ENCODE peak calls at places on chromosome 22, in eight cellular contexts. R is occipital lobe; T is endothelial cell; H is AG04450; G is brain microvascular endothelial cell; F is stimulated activated CD8-positive, alpha-beta memory T cell treated with anti-CD3 and anti-CD28 coated beads, Interleukin-4, amount 100 ng/mL, for 4 hours; Y is activated T-helper 1 cell treated with Interleukin-2 at 50 U/mL for 16 hours; E is mesendoderm. N is an unnamed sample.
A peak's percentile ranks its signal among the peaks of the same experiment; 100 is the strongest.

GRCh38 chr22:30275625-30276024 is 9.0 kb upstream of the OSM start:
- DNase-seq in F (no peak), E (peak; percentile 65), Y (no peak), G (no peak), T (no peak), H (no peak), R (no peak), N (no peak)

GRCh38 chr22:49953680-49954344 is 6.8 kb upstream of the PIM3 start:
- DNase-seq in T (no peak), H (no peak), Y (no peak), E (no peak), G (no peak), F (no peak), R (no peak), N (no peak)

GRCh38 chr22:12601870-12602779 is 2925.9 kb upstream of the OR11H1 start:
- DNase-seq in E (no peak), G (no peak), F (no peak), T (no peak), R (no peak), Y (no peak), H (no peak), N (peak; percentile 17)

GRCh38 chr22:38411016-38411415 is 44.0 kb downstream of the KCNJ4 start:
- DNase-seq in G (no peak), R (no peak), E (no peak), H (no peak), T (no peak), F (no peak), Y (no peak), N (peak; percentile 1)

GRCh38 chr22:23365961-23366360 is 185.7 kb downstream of the BCR start:
- DNase-seq in T (no peak), G (no peak), R (no peak), H (no peak), E (no peak), F (no peak), Y (no peak), N (no peak)

GRCh38 chr22:29859976-29860766 is 22.1 kb upstream of the ASCC2 start:
- DNase-seq in G (no peak), Y (no peak), H (no peak), T (no peak), F (no peak), E (no peak), R (no peak), N (no peak)

GRCh38 chr22:28904211-28904808 is 20.9 kb downstream of the ZNRF3 start:
- DNase-seq in E (peak; percentile 60), G (no peak), T (no peak), F (no peak), Y (no peak), R (no peak), H (no peak), N (no peak)

GRCh38 chr22:20573176-20573829 is 65.9 kb downstream of the MED15 start:
- DNase-seq in E (no peak), H (no peak), Y (no peak), R (no peak), T (no peak), F (no peak), G (no peak), N (no peak)

GRCh38 chr22:35552186-35552842 is 11.7 kb downstream of the RASD2 start:
- DNase-seq in G (no peak), E (peak; percentile 78), R (no peak), T (peak; percentile 38), F (peak; percentile 37), Y (peak; percentile 71), H (no peak), N (peak; percentile 99)

GRCh38 chr22:42646569-42647525 is 2.3 kb downstream of the CYB5R3 start:
- DNase-seq in E (no peak), T (no peak), F (no peak), Y (no peak), G (no peak), R (no peak), H (no peak), N (no peak)

GRCh38 chr22:26398741-26399153 is 30.3 kb upstream of the ASPHD2 start:
- DNase-seq in F (peak; percentile 1), T (peak; percentile 63), H (peak; percentile 8), G (peak; percentile 73), E (peak; percentile 77), R (no peak), Y (peak; percentile 22), N (peak; percentile 59)

GRCh38 chr22:26529345-26529744 is 17.1 kb upstream of the TFIP11 start:
- DNase-seq in T (no peak), R (no peak), H (no peak), G (no peak), E (no peak), Y (no peak), F (no peak), N (no peak)

GRCh38 chr22:28231423-28231822 is 312.4 kb upstream of the PITPNB start:
- DNase-seq in Y (no peak), H (no peak), E (peak; percentile 93), R (no peak), T (no peak), F (no peak), G (peak; percentile 39), N (peak; percentile 66)

GRCh38 chr22:22817468-22818201 is 70.0 kb upstream of the IGLL5 start:
- DNase-seq in G (no peak), H (no peak), F (no peak), T (no peak), R (no peak), E (no peak), Y (no peak), N (peak; percentile 32)

GRCh38 chr22:48490513-48491411 is 1336.9 kb downstream of the BRD1 start:
- DNase-seq in R (no peak), H (no peak), Y (no peak), F (no peak), T (no peak), G (no peak), E (no peak), N (no peak)

GRCh38 chr22:37610480-37611148 is 2.0 kb downstream of the GGA1 start:
- DNase-seq in Y (no peak), G (no peak), T (no peak), E (no peak), H (no peak), R (no peak), F (no peak), N (no peak)

GRCh38 chr22:44625981-44626687 is 75.9 kb upstream of the PRR5 start:
- DNase-seq in T (peak; percentile 81), Y (peak; percentile 66), F (peak; percentile 45), G (peak; percentile 33), E (peak; percentile 70), H (no peak), R (peak; percentile 22), N (peak; percentile 85)

GRCh38 chr22:37462983-37463382 is 23.2 kb downstream of the MFNG start:
- DNase-seq in F (no peak), R (no peak), G (no peak), H (no peak), Y (no peak), T (peak; percentile 62), E (peak; percentile 74), N (peak; percentile 84)

GRCh38 chr22:30396871-30397655 is at the start of gene SEC14L2:
- DNase-seq in G (no peak), H (no peak), F (no peak), Y (peak; percentile 38), E (peak; percentile 45), R (peak; percentile 75), T (peak; percentile 41), N (peak; percentile 80)

GRCh38 chr22:25900880-25901279 is 158.9 kb downstream of the MYO18B start:
- DNase-seq in F (no peak), G (no peak), R (peak; percentile 49), H (no peak), E (peak; percentile 48), T (no peak), Y (no peak), N (peak; percentile 48)

GRCh38 chr22:48569476-48570233 is 1258.0 kb downstream of the BRD1 start:
- DNase-seq in H (no peak), R (no peak), F (no peak), G (no peak), E (no peak), T (no peak), Y (no peak), N (no peak)

GRCh38 chr22:37240941-37241320 is 3.1 kb downstream of the RAC2 start:
- DNase-seq in E (no peak), H (no peak), Y (no peak), R (no peak), G (no peak), F (no peak), T (no peak), N (no peak)

GRCh38 chr22:48100685-48101417 is 1338.4 kb downstream of the TBC1D22A start:
- DNase-seq in R (no peak), G (no peak), H (no peak), E (no peak), T (no peak), F (no peak), Y (no peak), N (no peak)

N was measured in iPS-NIHi11.